ENCODE peak calls at places on chromosomes 7 and 10, in nine cellular contexts. L, J, A, N, O, Y, S, I and V are unnamed samples.

GRCh38 chr10:117762819-117763172 is 220.2 kb downstream of the EMX2 start:
- DNase-seq in S (peak; percentile 24), J (peak; percentile 18), O (no peak), I (no peak), Y (no peak), L (no peak), A (no peak), N (peak; percentile 4), V (no peak)

GRCh38 chr10:121459765-121460453 is 138.3 kb downstream of the FGFR2 start:
- DNase-seq in J (no peak), L (no peak), I (no peak), N (no peak), S (peak; percentile 18), Y (no peak), A (no peak), O (no peak), V (no peak)

GRCh38 chr10:5517546-5517945 is 7.2 kb upstream of the CALML3 start:
- DNase-seq in J (no peak), O (no peak), S (no peak), A (no peak), L (no peak), I (no peak), N (no peak), Y (no peak), V (no peak)

GRCh38 chr10:107739951-107740350 is 575.4 kb upstream of the SORCS1 start:
- DNase-seq in S (no peak), Y (no peak), N (no peak), L (no peak), O (no peak), I (no peak), A (no peak), J (no peak), V (no peak)

GRCh38 chr7:94763268-94763667 is 107.3 kb upstream of the SGCE start:
- DNase-seq in N (peak; percentile 14), S (peak; percentile 18), I (no peak), J (no peak), O (no peak), L (no peak), Y (peak; percentile 60), A (no peak), V (no peak)

GRCh38 chr7:158449942-158450341 is 137.7 kb downstream of the PTPRN2 start:
- DNase-seq in L (no peak), J (no peak), N (no peak), O (no peak), I (no peak), Y (no peak), A (no peak), S (no peak), V (no peak)

GRCh38 chr10:114916653-114917052 is 21.3 kb upstream of the TRUB1 start:
- DNase-seq in S (no peak), L (no peak), O (no peak), I (no peak), J (no peak), N (no peak), A (no peak), Y (no peak), V (no peak)

GRCh38 chr7:76409537-76409936 is at the start of gene SSC4D:
- DNase-seq in O (no peak), J (no peak), N (no peak), Y (no peak), A (no peak), S (no peak), L (no peak), I (no peak), V (no peak)

GRCh38 chr10:128633864-128634541 is 507.8 kb upstream of the MKI67 start:
- DNase-seq in L (no peak), S (no peak), N (peak; percentile 1), J (no peak), O (no peak), A (no peak), Y (no peak), I (no peak), V (no peak)

GRCh38 chr7:34165466-34165865 is 260.1 kb downstream of the BMPER start:
- DNase-seq in O (no peak), Y (peak; percentile 9), S (peak; percentile 43), A (no peak), N (no peak), J (no peak), L (no peak), I (peak; percentile 31), V (no peak)

GRCh38 chr10:111093741-111094380 is 17.0 kb downstream of the ADRA2A start:
- DNase-seq in N (peak; percentile 9), L (no peak), S (peak; percentile 18), A (no peak), O (no peak), J (no peak), Y (no peak), I (no peak), V (no peak)

GRCh38 chr10:110392860-110393732 is 88.4 kb upstream of the SMNDC1 start:
- DNase-seq in S (peak; percentile 52), N (peak; percentile 84), J (no peak), Y (peak; percentile 46), O (peak; percentile 47), A (peak; percentile 54), L (no peak), I (no peak), V (no peak)

GRCh38 chr10:85645097-85645496 is 721.5 kb downstream of the GRID1 start:
- DNase-seq in O (no peak), Y (no peak), N (no peak), J (no peak), A (no peak), I (no peak), L (no peak), S (no peak), V (no peak)

GRCh38 chr10:32851301-32851700 is 106.7 kb downstream of the ITGB1 start:
- DNase-seq in A (no peak), Y (peak; percentile 34), I (no peak), S (peak; percentile 53), L (no peak), J (no peak), O (no peak), N (peak; percentile 7), V (no peak)

GRCh38 chr10:36574212-36574611 is 551.2 kb upstream of the ANKRD30A start:
- DNase-seq in L (no peak), O (no peak), Y (peak; percentile 38), I (no peak), S (peak; percentile 33), A (no peak), J (no peak), N (peak; percentile 27), V (no peak)

GRCh38 chr7:73865738-73866445 is 4.9 kb downstream of the TMEM270 start:
- DNase-seq in A (peak; percentile 24), O (no peak), S (peak; percentile 80), Y (peak; percentile 90), N (peak; percentile 73), L (no peak), J (peak; percentile 63), I (no peak), V (peak; percentile 46)

GRCh38 chr7:77199008-77199966 is at the start of gene FGL2:
- DNase-seq in L (no peak), I (peak; percentile 56), O (peak; percentile 85), N (peak; percentile 85), J (no peak), A (peak; percentile 21), Y (peak; percentile 50), S (peak; percentile 73), V (peak; percentile 60)

DNA sequence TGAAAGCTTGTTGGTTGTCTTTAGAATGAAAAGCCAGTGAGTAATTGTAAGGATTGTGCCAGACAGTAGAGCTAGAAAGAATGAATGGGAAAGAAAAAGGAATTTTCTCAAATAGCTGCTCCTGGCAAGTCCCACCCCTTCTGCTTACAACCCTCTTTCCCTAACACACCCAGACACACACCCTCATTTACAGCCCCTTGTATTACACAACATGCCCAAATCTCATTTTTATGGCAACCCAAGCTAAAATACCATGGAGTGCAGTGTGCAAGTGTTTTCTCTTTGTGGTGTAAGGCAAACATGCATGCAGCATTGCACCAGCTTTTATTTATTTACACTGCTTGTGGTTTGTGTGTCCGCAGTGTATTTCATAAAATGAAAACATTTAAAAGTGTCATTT is 1.5 kb downstream of the PRKAR2B start:
- DNase-seq in Y (peak; percentile 81), J (no peak), A (no peak), S (peak; percentile 63), L (no peak), N (peak; percentile 1), I (no peak), O (no peak), V (no peak)
- H3K4me3 ChIP-seq in Y (peak overlapping the region; percentile 88), J (no peak overlapping the region), A (no peak overlapping the region), S (peak overlapping the region; percentile 18), L (peak overlapping the region; percentile 51), N (no peak overlapping the region), I (peak overlapping the region; percentile 69), O (no peak overlapping the region), V (no peak overlapping the region)

GRCh38 chr7:22137466-22137865 is 191.8 kb upstream of the CDCA7L start:
- DNase-seq in O (no peak), L (no peak), Y (peak; percentile 20), S (peak; percentile 84), A (no peak), N (no peak), J (no peak), I (no peak), V (no peak)
- H3K4me3 ChIP-seq in O (no peak overlapping the region), L (no peak overlapping the region), Y (no peak overlapping the region), S (no peak overlapping the region), A (no peak overlapping the region), N (no peak overlapping the region), J (no peak overlapping the region), I (no peak overlapping the region), V (no peak overlapping the region)

DNA sequence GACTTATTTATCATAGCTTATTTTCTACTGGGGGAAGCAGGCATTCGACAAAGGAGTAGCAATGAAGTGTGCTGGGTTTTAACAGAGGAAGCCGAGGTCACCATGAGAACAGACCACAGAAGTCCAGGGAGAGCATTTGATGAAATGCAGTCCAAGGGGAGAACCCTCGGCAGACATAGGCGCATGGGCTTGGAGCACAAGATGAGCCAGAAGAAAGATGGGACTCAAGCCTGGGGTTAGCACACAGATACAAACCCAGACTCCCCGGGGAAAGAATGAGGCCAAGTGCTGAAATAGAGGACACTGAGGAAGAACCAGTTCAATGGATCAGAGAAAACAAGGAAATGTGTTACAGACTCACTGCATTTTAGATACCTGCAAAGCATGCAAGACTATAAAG is 209.5 kb downstream of the FAM107B start:
- DNase-seq in Y (no peak), L (no peak), A (no peak), O (no peak), J (no peak), S (no peak), I (no peak), N (no peak), V (no peak)
- H3K4me3 ChIP-seq in Y (no peak overlapping the region), L (no peak overlapping the region), A (no peak overlapping the region), O (no peak overlapping the region), J (no peak overlapping the region), S (no peak overlapping the region), I (no peak overlapping the region), N (no peak overlapping the region), V (no peak overlapping the region)

DNA sequence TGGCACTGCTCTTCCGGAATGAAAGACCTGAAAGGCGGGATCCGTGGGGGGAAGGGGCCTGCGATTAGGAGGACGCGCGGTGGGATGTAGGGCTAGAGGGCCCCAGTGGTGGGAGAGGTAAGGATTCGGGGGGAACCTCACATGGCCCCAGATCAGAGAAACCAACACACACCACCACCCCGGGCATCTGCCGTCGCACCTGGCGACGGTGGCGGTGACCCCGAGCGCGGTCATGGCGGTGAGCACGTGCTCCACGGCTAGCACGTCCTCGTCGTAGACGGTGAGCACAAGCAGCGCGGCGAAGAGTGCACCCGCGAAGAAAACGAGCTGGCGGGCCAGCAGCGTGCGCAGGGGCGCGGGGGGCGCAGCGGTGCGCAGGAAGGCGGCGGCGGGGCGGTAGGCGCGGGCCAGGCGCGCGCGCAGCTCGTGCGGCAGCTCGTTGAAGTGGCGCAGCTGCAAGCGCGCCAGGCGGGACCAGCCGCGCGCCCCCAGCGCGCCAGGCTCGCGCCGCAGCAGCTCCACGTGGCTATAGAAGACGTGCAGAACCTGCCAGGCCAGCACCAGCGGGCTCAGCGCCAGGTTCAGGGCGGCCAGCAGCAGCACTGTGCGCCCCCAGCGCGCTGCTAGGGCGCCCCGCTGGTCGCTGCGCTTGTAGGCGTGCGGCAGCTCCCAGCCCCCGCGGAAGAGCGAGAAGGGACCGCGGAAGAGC is 5.7 kb downstream of the ATG9B start:
- DNase-seq in J (no peak), O (no peak), N (no peak), Y (peak; percentile 36), I (no peak), S (peak; percentile 44), A (no peak), L (no peak), V (no peak)
- H3K4me3 ChIP-seq in J (peak overlapping the region; percentile 30), O (peak overlapping the region; percentile 4), N (no peak overlapping the region), Y (peak overlapping the region; percentile 61), I (peak overlapping the region; percentile 17), S (peak overlapping the region; percentile 26), A (no peak overlapping the region), L (peak overlapping the region; percentile 1), V (peak overlapping the region; percentile 29)